ENCODE peak calls at places on chromosomes 7 and 10, in five cellular contexts. D is heart left ventricle; S is skeletal muscle cell; G is GM19239; V is stimulated activated CD4-positive, alpha-beta T cell treated with anti-CD3 and anti-CD28 coated beads, TNF-alpha, amount 100 ng/mL, for 4 hours. C is an unnamed sample.

GRCh38 chr7:84196007-84196551 is 1.5 kb upstream of the SEMA3A start:
- DNase-seq in S (no peak), V (no peak), G (no peak), D (no peak), C (no peak)

GRCh38 chr7:41445432-41445831 is 257.5 kb downstream of the INHBA start:
- DNase-seq in S (no peak), D (no peak), G (no peak), V (no peak), C (no peak)

GRCh38 chr7:75696263-75697037 is 42.3 kb downstream of the HIP1 start:
- DNase-seq in S (no peak), V (no peak), G (no peak), D (no peak), C (no peak)

GRCh38 chr7:95840953-95841950 is 68.9 kb downstream of the DYNC1I1 start:
- DNase-seq in S (no peak), V (no peak), D (no peak), G (peak), C (no peak)

GRCh38 chr10:93541402-93542357 is 24.8 kb upstream of the FFAR4 start:
- DNase-seq in V (no peak), S (no peak), D (peak), G (no peak), C (no peak)

GRCh38 chr7:112266595-112267270 is 60.2 kb downstream of the ZNF277 start:
- DNase-seq in G (no peak), V (no peak), S (no peak), D (no peak), C (no peak)

GRCh38 chr7:74505426-74506328 is 52.0 kb downstream of the GTF2IRD1 start:
- DNase-seq in G (no peak), D (no peak), S (no peak), V (no peak), C (no peak)

GRCh38 chr7:17362439-17363095 is 64.1 kb downstream of the AHR start:
- DNase-seq in D (no peak), S (no peak), V (no peak), G (no peak), C (no peak)

GRCh38 chr10:8568401-8568800 is 513.9 kb downstream of the GATA3 start:
- DNase-seq in G (no peak), S (no peak), V (no peak), D (no peak), C (no peak)

C was measured in naive thymus-derived CD4-positive, alpha-beta T cell.